ENCODE peak calls at places on chromosomes 2 and 18, in five cellular contexts. Y is ovary, Z is BE2C, L is A549, U is IMR-90. A is an unnamed sample.

GRCh38 chr18:73551211-73551610 is 596.4 kb downstream of the FBXO15 start:
- DNase-seq in Y (no peak), Z (no peak), L (no peak), U (no peak), A (no peak)

GRCh38 chr2:54468643-54469042 is 12.5 kb downstream of the SPTBN1 start:
- DNase-seq in Y (no peak), Z (no peak), L (no peak), U (peak; percentile 54), A (no peak)

GRCh38 chr2:55500025-55500424 is 19.5 kb upstream of the CFAP36 start:
- DNase-seq in Y (no peak), Z (no peak), L (peak; percentile 30), U (peak; percentile 74), A (no peak)

GRCh38 chr18:73683618-73684238 is 463.9 kb downstream of the FBXO15 start:
- DNase-seq in Y (no peak), Z (no peak), L (no peak), U (peak; percentile 30), A (no peak)

GRCh38 chr2:20580690-20581437 is 70.0 kb downstream of the HS1BP3 start:
- DNase-seq in Y (no peak), Z (peak; percentile 48), L (no peak), U (peak; percentile 43), A (no peak)

GRCh38 chr2:107025869-107026380 is 140.0 kb upstream of the ST6GAL2 start:
- DNase-seq in Y (no peak), Z (no peak), L (peak; percentile 69), U (peak; percentile 23), A (no peak)

GRCh38 chr2:38106420-38107182 is 30.6 kb upstream of the CYP1B1 start:
- DNase-seq in Y (no peak), Z (no peak), L (no peak), U (peak; percentile 71), A (no peak)

GRCh38 chr2:68279691-68280090 is 27.4 kb upstream of the PPP3R1 start:
- DNase-seq in Y (no peak), Z (no peak), L (no peak), U (no peak), A (no peak)

GRCh38 chr2:127188797-127189196 is 31.3 kb downstream of the CYP27C1 start:
- DNase-seq in Y (no peak), Z (no peak), L (no peak), U (no peak), A (no peak)

GRCh38 chr2:239757154-239757760 is 267.9 kb downstream of the NDUFA10 start:
- DNase-seq in Y (no peak), Z (no peak), L (no peak), U (no peak), A (no peak)

GRCh38 chr2:121377676-121378075 is 92.7 kb upstream of the TFCP2L1 start:
- DNase-seq in Y (no peak), Z (no peak), L (no peak), U (no peak), A (no peak)

GRCh38 chr2:233983445-233983844 is 66.3 kb downstream of the TRPM8 start:
- DNase-seq in Y (no peak), Z (no peak), L (no peak), U (no peak), A (no peak)

GRCh38 chr2:121583555-121583954 is 52.9 kb downstream of the RNU4ATAC start:
- DNase-seq in Y (no peak), Z (no peak), L (no peak), U (no peak), A (no peak)

GRCh38 chr2:74029719-74030397 is 45.1 kb downstream of the TET3 start:
- DNase-seq in Y (no peak), Z (no peak), L (no peak), U (no peak), A (no peak)
- H3K4me1 ChIP-seq in Y (peaks cover 8% of the 10 kb centered on the region), Z (peaks cover 5% of the 10 kb centered on the region), L (no peaks in the 10 kb centered on the region), U (peaks cover 5% of the 10 kb centered on the region), A (no peaks in the 10 kb centered on the region)

DNA sequence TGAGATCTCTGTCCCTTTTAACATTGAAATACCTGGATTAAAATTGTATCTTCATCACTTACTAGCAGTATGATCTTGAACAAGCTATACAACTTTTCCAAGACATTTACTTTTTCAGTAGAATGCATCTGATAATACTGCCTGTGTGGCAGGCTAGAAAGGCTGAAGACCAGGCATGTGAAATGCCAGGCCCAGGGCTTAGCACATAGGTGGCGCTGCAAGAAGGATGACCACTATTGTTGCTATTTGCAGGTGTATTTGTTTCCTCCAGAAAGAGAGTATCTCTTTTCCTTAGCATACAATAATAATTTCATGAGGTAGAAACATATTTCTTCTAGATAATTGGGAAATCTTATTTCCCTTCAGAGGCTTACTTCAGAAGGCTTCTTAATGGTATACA is 331.3 kb downstream of the THSD7B start:
- DNase-seq in Y (no peak), Z (no peak), L (no peak), U (no peak), A (no peak)
- TF ChIP-seq CTCF in Y (no peak), Z (no peak), L (no peak), U (no peak), A (peak; percentile 17)

DNA sequence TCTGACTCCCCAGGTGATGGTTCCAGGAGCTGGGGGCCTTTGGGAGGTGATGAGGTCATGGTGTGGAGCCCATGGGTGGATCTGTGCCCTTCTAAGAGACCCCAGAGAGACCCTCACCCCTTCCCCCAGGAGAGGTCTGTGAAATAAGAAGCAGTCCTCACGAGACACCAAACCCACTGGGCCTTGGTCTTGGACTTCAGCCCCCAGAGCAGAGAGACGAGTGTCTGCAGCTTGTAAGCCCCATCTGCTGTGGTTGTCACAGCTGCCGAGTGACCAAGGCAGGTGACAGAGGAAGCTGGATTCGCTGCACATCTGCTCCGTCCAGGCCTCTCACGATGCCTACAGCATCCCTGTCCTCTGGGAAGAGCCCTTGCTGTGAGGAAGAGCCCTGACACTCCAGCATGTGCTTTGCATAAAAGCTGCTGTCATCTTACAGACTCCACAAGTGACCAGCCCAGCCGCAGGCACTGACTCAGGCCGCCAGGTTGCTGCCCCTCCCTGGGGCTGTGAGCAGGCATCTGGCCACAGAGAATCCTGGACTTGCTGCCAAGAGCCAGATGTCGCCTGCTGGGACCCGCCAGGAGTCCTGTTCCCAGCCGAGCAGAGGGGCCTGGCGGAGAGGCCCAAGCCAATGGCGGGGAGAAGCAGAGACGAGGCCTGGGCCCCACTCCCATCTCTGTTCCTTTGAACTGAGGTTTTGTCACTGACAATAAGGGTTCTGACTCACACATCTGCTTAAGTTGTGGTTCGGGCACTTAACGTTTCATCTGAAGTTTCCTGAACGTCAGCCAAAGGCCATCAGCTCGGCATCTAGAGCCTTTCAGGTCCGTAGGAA is 150.7 kb downstream of the PXDN start:
- DNase-seq in Y (peak; percentile 57), Z (peak; percentile 85), L (peak; percentile 28), U (peak; percentile 89), A (no peak)
- H3K4me1 ChIP-seq in Y (peaks cover 9% of the 10 kb centered on the region), Z (peaks cover 8% of the 10 kb centered on the region), L (no peaks in the 10 kb centered on the region), U (peaks cover 21% of the 10 kb centered on the region), A (no peaks in the 10 kb centered on the region)

GRCh38 chr2:191037351-191037750 is 23.4 kb upstream of the STAT1 start:
- DNase-seq in Y (no peak), Z (no peak), L (no peak), U (no peak), A (no peak)

GRCh38 chr2:191039616-191040015 is 25.6 kb upstream of the STAT1 start:
- DNase-seq in Y (no peak), Z (no peak), L (no peak), U (no peak), A (no peak)

GRCh38 chr2:191036365-191036764 is 22.4 kb upstream of the STAT1 start:
- DNase-seq in Y (no peak), Z (no peak), L (no peak), U (no peak), A (no peak)

GRCh38 chr2:191038241-191038725 is 24.3 kb upstream of the STAT1 start:
- DNase-seq in Y (no peak), Z (no peak), L (no peak), U (peak; percentile 80), A (no peak)

DNA sequence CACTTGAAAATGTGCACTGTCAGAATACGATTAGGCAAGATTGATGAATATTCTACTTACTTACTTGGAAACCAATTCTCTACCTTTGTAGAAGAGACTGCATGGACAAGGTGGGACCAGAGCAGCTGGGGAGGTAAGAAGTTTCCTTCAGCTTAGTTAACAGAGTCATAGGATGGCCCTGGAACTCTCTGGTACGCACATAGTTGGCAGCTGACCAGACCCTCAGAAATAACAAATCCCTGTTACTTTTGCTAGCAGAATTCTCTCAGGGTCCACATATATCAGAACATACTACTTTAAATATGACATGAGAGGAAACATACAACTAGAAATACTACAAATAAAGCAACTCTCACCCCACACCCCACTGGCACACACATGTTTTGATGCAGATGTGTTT is 24.8 kb upstream of the STAT1 start:
- DNase-seq in Y (no peak), Z (no peak), L (no peak), U (peak; percentile 44), A (no peak)
- TF ChIP-seq CTCF in Y (no peak), Z (no peak), L (no peak), U (no peak), A (no peak)

DNA sequence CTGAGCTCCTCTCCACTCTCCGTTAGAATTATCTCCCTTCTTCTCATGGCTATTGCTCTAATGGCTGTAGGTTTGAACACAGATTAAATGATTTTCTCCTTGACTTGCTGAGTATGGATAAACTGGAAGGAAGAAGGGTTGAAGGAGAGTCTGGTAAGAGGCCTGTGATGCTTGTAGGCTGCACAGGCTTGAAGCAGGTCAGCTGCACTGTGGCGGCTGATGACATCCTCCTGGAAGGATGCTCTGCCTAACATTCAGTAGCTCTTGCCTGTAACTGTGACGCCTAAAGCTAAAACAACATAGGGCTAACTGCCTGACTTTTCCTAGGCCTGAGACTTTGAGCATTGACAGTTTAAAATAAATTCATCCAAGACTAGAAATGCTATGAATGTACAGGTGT is 166.3 kb downstream of the MREG start:
- DNase-seq in Y (no peak), Z (no peak), L (no peak), U (no peak), A (no peak)
- H3K4me1 ChIP-seq in Y (peaks cover 2% of the 10 kb centered on the region), Z (no peaks in the 10 kb centered on the region), L (peaks cover 22% of the 10 kb centered on the region), U (peaks cover 13% of the 10 kb centered on the region), A (no peaks in the 10 kb centered on the region)

GRCh38 chr2:79984476-79984875 is 320.1 kb downstream of the LRRTM1 start:
- DNase-seq in Y (no peak), Z (no peak), L (no peak), U (peak; percentile 55), A (no peak)

GRCh38 chr2:79981316-79981715 is 323.2 kb downstream of the LRRTM1 start:
- DNase-seq in Y (no peak), Z (no peak), L (no peak), U (no peak), A (no peak)

GRCh38 chr2:79980816-79981215 is 323.7 kb downstream of the LRRTM1 start:
- DNase-seq in Y (no peak), Z (no peak), L (no peak), U (no peak), A (no peak)

GRCh38 chr2:79980116-79980515 is 324.4 kb downstream of the LRRTM1 start:
- DNase-seq in Y (no peak), Z (no peak), L (no peak), U (no peak), A (no peak)

DNA sequence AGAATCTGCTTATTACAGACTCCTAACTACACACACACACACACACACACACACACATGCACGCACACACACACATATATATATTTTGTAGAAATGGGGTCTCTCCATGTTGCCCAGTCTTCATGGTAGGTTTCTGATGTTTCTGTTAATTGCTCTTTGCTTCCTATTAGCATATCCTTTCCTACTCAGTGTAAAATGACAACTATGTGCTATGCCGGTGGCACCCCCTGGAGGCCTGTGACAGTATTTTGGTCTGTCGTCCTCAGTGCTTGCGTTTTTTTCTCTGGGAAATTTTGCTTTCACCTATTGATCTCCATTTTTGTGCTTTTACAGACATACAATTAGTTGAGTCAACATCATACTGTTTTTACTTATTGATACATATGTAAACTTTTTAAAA is 322.1 kb downstream of the LRRTM1 start:
- DNase-seq in Y (no peak), Z (peak; percentile 55), L (no peak), U (no peak), A (peak; percentile 45)
- TF ChIP-seq CTCF in Y (no peak), Z (peak; percentile 62), L (no peak), U (peak; percentile 29), A (peak; percentile 47)

A was measured in Caco-2.